ENCODE peak calls at places on chromosomes 4 and X, in five cellular contexts. M is tibial nerve, Y is suprapubic skin, W is OCI-LY7, K is uterus. A is an unnamed sample.
A peak's percentile ranks its signal among the peaks of the same experiment; 100 is the strongest.

GRCh38 chr4:121307441-121308327 is 73.1 kb downstream of the QRFPR start:
- DNase-seq in M (no peak), Y (no peak), W (peak; percentile 28), K (no peak), A (no peak)

GRCh38 chr4:22670953-22671352 is 21.8 kb upstream of the GBA3 start:
- DNase-seq in M (no peak), Y (no peak), W (no peak), K (no peak), A (no peak)

GRCh38 chrX:132612990-132613564 is 124.2 kb upstream of the MBNL3 start:
- DNase-seq in M (peak; percentile 47), Y (no peak), W (peak; percentile 49), K (no peak), A (no peak)

GRCh38 chr4:160595646-160596045 is 1492.8 kb downstream of the RAPGEF2 start:
- DNase-seq in M (no peak), Y (no peak), W (no peak), K (no peak), A (no peak)

GRCh38 chr4:15396157-15396800 is 31.6 kb upstream of the C1QTNF7 start:
- DNase-seq in M (no peak), Y (no peak), W (peak; percentile 61), K (no peak), A (no peak)

GRCh38 chr4:20046179-20046578 is 205.5 kb upstream of the SLIT2 start:
- DNase-seq in M (no peak), Y (no peak), W (no peak), K (no peak), A (no peak)

GRCh38 chr4:102139932-102140331 is 205.3 kb downstream of the SLC39A8 start:
- DNase-seq in M (no peak), Y (no peak), W (no peak), K (no peak), A (no peak)

GRCh38 chr4:33200377-33200776 is 2480.2 kb downstream of the PCDH7 start:
- DNase-seq in M (no peak), Y (no peak), W (no peak), K (no peak), A (no peak)

GRCh38 chr4:7228734-7229133 is 36.4 kb downstream of the SORCS2 start:
- DNase-seq in M (no peak), Y (no peak), W (no peak), K (no peak), A (no peak)

GRCh38 chr4:154807042-154807630 is 26.1 kb downstream of the RBM46 start:
- DNase-seq in M (no peak), Y (no peak), W (peak; percentile 49), K (no peak), A (no peak)

GRCh38 chr4:185384877-185385465 is 10.8 kb downstream of the LRP2BP start:
- DNase-seq in M (no peak), Y (no peak), W (no peak), K (no peak), A (no peak)

GRCh38 chrX:154013614-154014360 is 5.9 kb downstream of the IRAK1 start:
- DNase-seq in M (no peak), Y (no peak), W (peak; percentile 52), K (no peak), A (no peak)

GRCh38 chr4:60129740-60130139 is 1070.4 kb upstream of the ADGRL3 start:
- DNase-seq in M (no peak), Y (no peak), W (no peak), K (no peak), A (no peak)

GRCh38 chr4:152988721-152989553 is 52.8 kb downstream of the FHDC1 start:
- DNase-seq in M (no peak), Y (no peak), W (no peak), K (no peak), A (no peak)

GRCh38 chr4:25481648-25482047 is 104.6 kb downstream of the ANAPC4 start:
- DNase-seq in M (no peak), Y (no peak), W (no peak), K (no peak), A (no peak)

GRCh38 chr4:7041851-7042696 is 1.1 kb upstream of the TADA2B start:
- DNase-seq in M (peak; percentile 25), Y (peak; percentile 87), W (no peak), K (peak; percentile 37), A (no peak)

GRCh38 chrX:69046996-69047490 is 118.2 kb downstream of the PJA1 start:
- DNase-seq in M (no peak), Y (no peak), W (no peak), K (no peak), A (peak; percentile 62)

GRCh38 chr4:91064157-91064853 is 937.1 kb downstream of the CCSER1 start:
- DNase-seq in M (no peak), Y (no peak), W (no peak), K (no peak), A (no peak)

GRCh38 chr4:145183023-145183422 is 2.6 kb upstream of the OTUD4 start:
- DNase-seq in M (no peak), Y (no peak), W (no peak), K (no peak), A (no peak)

GRCh38 chr4:56637154-56637553 is 43.9 kb downstream of the HOPX start:
- DNase-seq in M (no peak), Y (no peak), W (no peak), K (no peak), A (no peak)

GRCh38 chr4:76897522-76898384 is at the start of gene SOWAHB:
- DNase-seq in M (no peak), Y (peak; percentile 79), W (no peak), K (no peak), A (peak; percentile 74)

GRCh38 chr4:7255488-7255881 is 63.1 kb downstream of the SORCS2 start:
- DNase-seq in M (no peak), Y (no peak), W (no peak), K (no peak), A (no peak)

GRCh38 chr4:37684154-37684553 is 2.0 kb downstream of the RELL1 start:
- DNase-seq in M (no peak), Y (no peak), W (peak; percentile 76), K (no peak), A (no peak)

GRCh38 chr4:22315643-22316042 is 200.2 kb downstream of the ADGRA3 start:
- DNase-seq in M (no peak), Y (no peak), W (no peak), K (no peak), A (no peak)

GRCh38 chr4:153207561-153207960 is 3.3 kb downstream of the TRIM2 start:
- DNase-seq in M (no peak), Y (no peak), W (no peak), K (peak; percentile 38), A (no peak)

GRCh38 chr4:138897818-138898226 is 117.8 kb upstream of the NOCT start:
- DNase-seq in M (no peak), Y (no peak), W (no peak), K (no peak), A (no peak)

GRCh38 chr4:187940299-187940698 is 55.3 kb upstream of the ZFP42 start:
- DNase-seq in M (no peak), Y (no peak), W (no peak), K (no peak), A (no peak)

GRCh38 chrX:9434151-9434550 is 30.7 kb upstream of the TBL1X start:
- DNase-seq in M (no peak), Y (no peak), W (no peak), K (no peak), A (no peak)

GRCh38 chr4:161178310-161178709 is 985.5 kb downstream of the FSTL5 start:
- DNase-seq in M (no peak), Y (no peak), W (no peak), K (no peak), A (no peak)

DNA sequence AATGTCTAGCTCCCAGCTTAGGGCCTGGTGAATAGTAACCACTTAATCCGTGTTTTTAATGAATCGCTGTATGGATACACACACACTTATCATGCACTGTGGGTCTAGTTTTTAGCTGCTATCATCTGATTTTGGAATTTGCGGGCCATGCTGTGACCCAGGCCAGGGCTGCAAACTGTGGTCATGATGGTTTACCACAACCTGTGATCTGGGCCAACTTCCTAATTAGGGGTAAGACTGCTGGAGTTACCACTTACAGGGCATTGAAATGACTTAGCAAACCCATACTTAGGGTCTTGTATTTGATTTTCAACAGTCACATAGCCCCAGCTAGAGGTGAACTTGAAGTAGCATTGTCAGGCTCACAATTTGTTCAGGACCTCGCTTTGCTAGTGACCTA is 34.0 kb upstream of the EGFL6 start:
- DNase-seq in M (no peak), Y (no peak), W (no peak), K (no peak), A (no peak)
- TF ChIP-seq CTCF in M (no peak), Y (no peak), W (no peak), K (no peak), A (no peak)

GRCh38 chr4:150224896-150225591 is 146.8 kb downstream of the DCLK2 start:
- DNase-seq in M (no peak), Y (no peak), W (no peak), K (no peak), A (no peak)
- H3K27ac ChIP-seq in M (no peak overlapping the region), Y (no peak overlapping the region), W (no peak overlapping the region), K (no peak overlapping the region), A (no peak overlapping the region)

DNA sequence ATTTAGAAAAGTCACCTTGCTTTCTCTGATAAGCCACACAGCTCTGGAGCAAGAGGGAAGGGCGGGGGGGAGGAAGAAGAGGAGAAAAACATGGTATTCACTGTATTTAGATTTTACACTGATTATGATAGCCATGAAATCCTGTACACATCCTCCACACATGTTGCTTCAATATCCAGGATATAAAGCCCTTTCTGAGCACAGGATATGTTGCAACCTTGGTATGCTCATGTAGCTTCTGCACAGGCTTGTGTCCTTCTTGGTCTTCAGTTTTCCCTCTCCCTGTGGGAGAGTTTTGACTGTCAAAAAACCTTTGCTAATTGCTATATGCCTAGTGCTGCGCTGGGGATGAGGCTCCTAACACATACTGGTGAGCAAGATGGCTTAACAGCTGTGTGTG is 61.9 kb upstream of the DAPP1 start:
- DNase-seq in M (no peak), Y (no peak), W (no peak), K (no peak), A (no peak)
- TF ChIP-seq CTCF in M (no peak), Y (no peak), W (no peak), K (no peak), A (no peak)

GRCh38 chr4:106017975-106018374 is 122.7 kb downstream of the NPNT start:
- DNase-seq in M (no peak), Y (no peak), W (no peak), K (no peak), A (no peak)

GRCh38 chr4:106022454-106022853 is 127.2 kb downstream of the NPNT start:
- DNase-seq in M (no peak), Y (no peak), W (no peak), K (no peak), A (no peak)

GRCh38 chr4:106021737-106022410 is 126.6 kb downstream of the NPNT start:
- DNase-seq in M (no peak), Y (no peak), W (no peak), K (no peak), A (no peak)

GRCh38 chr4:106019771-106020170 is 124.5 kb downstream of the NPNT start:
- DNase-seq in M (no peak), Y (no peak), W (no peak), K (no peak), A (no peak)
- H3K27ac ChIP-seq in M (no peak overlapping the region), Y (no peak overlapping the region), W (no peak overlapping the region), K (no peak overlapping the region), A (no peak overlapping the region)

DNA sequence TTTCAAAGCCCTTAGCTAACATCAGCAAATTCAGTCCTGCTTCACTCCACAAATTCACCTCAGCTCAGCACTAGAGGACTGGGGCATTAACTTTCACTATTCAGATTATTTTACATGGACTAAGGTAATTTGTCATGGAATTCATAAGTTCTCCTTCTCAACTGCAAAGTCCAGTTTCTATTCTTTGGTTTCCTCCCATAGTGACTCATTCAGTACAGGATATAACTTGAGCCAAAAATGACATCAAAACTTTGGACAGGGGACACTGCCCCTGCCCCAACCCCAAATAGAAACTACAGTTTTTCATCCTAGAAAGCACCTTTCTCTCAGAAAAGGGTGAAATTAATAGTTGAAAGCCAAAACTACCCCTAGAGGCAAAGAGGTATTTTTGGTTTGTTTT is 52.7 kb downstream of the COX7B2 start:
- DNase-seq in M (no peak), Y (no peak), W (no peak), K (no peak), A (no peak)
- TF ChIP-seq CTCF in M (no peak), Y (no peak), W (no peak), K (no peak), A (no peak)

A was measured in coronary artery.